ENCODE peak calls at places on chromosome 21, in four cellular contexts. One of them, this sample, is unnamed.

GRCh38 chr21:29953690-29954089 is 13.9 kb upstream of the GRIK1 start:
- DNase-seq in brain microvascular endothelial cell: no peak
- DNase-seq in lower lobe of right lung: no peak
- DNase-seq in astrocyte of the spinal cord: no peak
- DNase-seq in this sample: no peak

GRCh38 chr21:42406201-42406601 is 2.5 kb downstream of the UBASH3A start:
- DNase-seq in brain microvascular endothelial cell: no peak
- DNase-seq in astrocyte of the spinal cord: no peak
- DNase-seq in lower lobe of right lung: no peak
- DNase-seq in this sample: no peak

GRCh38 chr21:42983102-42983501 is 8.7 kb downstream of the PKNOX1 start:
- DNase-seq in lower lobe of right lung: no peak
- DNase-seq in brain microvascular endothelial cell: no peak
- DNase-seq in astrocyte of the spinal cord: peak
- DNase-seq in this sample: no peak

GRCh38 chr21:19992540-19992939 is 1005.7 kb upstream of the NCAM2 start:
- DNase-seq in astrocyte of the spinal cord: no peak
- DNase-seq in lower lobe of right lung: no peak
- DNase-seq in brain microvascular endothelial cell: no peak
- DNase-seq in this sample: no peak

GRCh38 chr21:43031121-43031624 is 44.5 kb downstream of the CBS start:
- DNase-seq in lower lobe of right lung: no peak
- DNase-seq in astrocyte of the spinal cord: no peak
- DNase-seq in brain microvascular endothelial cell: no peak
- DNase-seq in this sample: no peak

GRCh38 chr21:45386728-45387371 is 18.1 kb upstream of the COL18A1 start:
- DNase-seq in brain microvascular endothelial cell: peak
- DNase-seq in lower lobe of right lung: peak
- DNase-seq in astrocyte of the spinal cord: peak
- DNase-seq in this sample: peak

GRCh38 chr21:46098303-46099141 is 610 bp downstream of the COL6A2 start:
- DNase-seq in brain microvascular endothelial cell: no peak
- DNase-seq in lower lobe of right lung: peak
- DNase-seq in astrocyte of the spinal cord: no peak
- DNase-seq in this sample: no peak

GRCh38 chr21:44926364-44927101 is 5.8 kb upstream of the ITGB2 start:
- DNase-seq in astrocyte of the spinal cord: no peak
- DNase-seq in brain microvascular endothelial cell: no peak
- DNase-seq in lower lobe of right lung: peak
- DNase-seq in this sample: no peak

GRCh38 chr21:43827015-43827611 is 37.7 kb downstream of the RRP1 start:
- DNase-seq in astrocyte of the spinal cord: peak
- DNase-seq in brain microvascular endothelial cell: peak
- DNase-seq in lower lobe of right lung: no peak
- DNase-seq in this sample: no peak

GRCh38 chr21:38802050-38803026 is 3.4 kb upstream of the ETS2 start:
- DNase-seq in astrocyte of the spinal cord: no peak
- DNase-seq in brain microvascular endothelial cell: no peak
- DNase-seq in lower lobe of right lung: no peak
- DNase-seq in this sample: no peak

GRCh38 chr21:25500598-25500997 is 106.7 kb downstream of the MRPL39 start:
- DNase-seq in lower lobe of right lung: no peak
- DNase-seq in astrocyte of the spinal cord: no peak
- DNase-seq in brain microvascular endothelial cell: no peak
- DNase-seq in this sample: no peak

GRCh38 chr21:36589352-36589971 is 109.5 kb upstream of the SIM2 start:
- DNase-seq in brain microvascular endothelial cell: peak
- DNase-seq in astrocyte of the spinal cord: no peak
- DNase-seq in lower lobe of right lung: peak
- DNase-seq in this sample: no peak

DNA sequence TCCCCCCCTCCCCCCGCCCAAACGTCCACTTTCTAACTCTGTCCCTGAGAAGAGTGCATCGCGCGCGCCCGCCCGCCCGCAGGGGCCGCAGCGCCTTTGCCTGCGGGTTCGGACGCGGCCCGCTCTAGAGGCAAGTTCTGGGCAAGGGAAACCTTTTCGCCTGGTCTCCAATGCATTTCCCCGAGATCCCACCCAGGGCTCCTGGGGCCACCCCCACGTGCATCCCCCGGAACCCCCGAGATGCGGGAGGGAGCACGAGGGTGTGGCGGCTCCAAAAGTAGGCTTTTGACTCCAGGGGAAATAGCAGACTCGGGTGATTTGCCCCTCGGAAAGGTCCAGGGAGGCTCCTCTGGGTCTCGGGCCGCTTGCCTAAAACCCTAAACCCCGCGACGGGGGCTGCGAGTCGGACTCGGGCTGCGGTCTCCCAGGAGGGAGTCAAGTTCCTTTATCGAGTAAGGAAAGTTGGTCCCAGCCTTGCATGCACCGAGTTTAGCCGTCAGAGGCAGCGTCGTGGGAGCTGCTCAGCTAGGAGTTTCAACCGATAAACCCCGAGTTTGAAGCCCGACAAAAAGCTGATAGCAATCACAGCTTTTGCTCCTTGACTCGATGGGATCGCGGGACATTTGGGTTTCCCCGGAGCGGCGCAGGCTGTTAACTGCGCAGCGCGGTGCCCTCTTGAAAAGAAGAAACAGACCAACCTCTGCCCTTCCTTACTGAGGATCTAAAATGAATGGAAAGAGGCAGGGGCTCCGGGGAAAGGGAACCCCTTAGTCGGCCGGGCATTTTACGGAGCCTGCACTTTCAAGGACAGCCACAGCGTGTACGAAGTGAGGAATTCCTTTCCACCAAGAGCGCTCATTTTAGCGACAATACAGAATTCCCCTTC is 158.1 kb downstream of the RUNX1 start:
- DNase-seq in astrocyte of the spinal cord: peak
- DNase-seq in brain microvascular endothelial cell: peak
- DNase-seq in lower lobe of right lung: peak
- DNase-seq in this sample: no peak
- TF ChIP-seq CTCF in astrocyte of the spinal cord: peak
- TF ChIP-seq CTCF in brain microvascular endothelial cell: peak
- TF ChIP-seq CTCF in lower lobe of right lung: no peak
- TF ChIP-seq CTCF in this sample: peak

GRCh38 chr21:26710155-26710554 is 135.1 kb downstream of the ADAMTS1 start:
- DNase-seq in brain microvascular endothelial cell: no peak
- DNase-seq in astrocyte of the spinal cord: no peak
- DNase-seq in lower lobe of right lung: no peak
- DNase-seq in this sample: no peak

GRCh38 chr21:26719750-26720149 is 125.5 kb downstream of the ADAMTS1 start:
- DNase-seq in lower lobe of right lung: no peak
- DNase-seq in brain microvascular endothelial cell: no peak
- DNase-seq in astrocyte of the spinal cord: peak
- DNase-seq in this sample: no peak

GRCh38 chr21:26715878-26716506 is 129.2 kb downstream of the ADAMTS1 start:
- DNase-seq in astrocyte of the spinal cord: peak
- DNase-seq in lower lobe of right lung: peak
- DNase-seq in brain microvascular endothelial cell: peak
- DNase-seq in this sample: no peak

GRCh38 chr21:26717146-26717739 is 128.0 kb downstream of the ADAMTS1 start:
- DNase-seq in brain microvascular endothelial cell: no peak
- DNase-seq in lower lobe of right lung: no peak
- DNase-seq in astrocyte of the spinal cord: peak
- DNase-seq in this sample: no peak

DNA sequence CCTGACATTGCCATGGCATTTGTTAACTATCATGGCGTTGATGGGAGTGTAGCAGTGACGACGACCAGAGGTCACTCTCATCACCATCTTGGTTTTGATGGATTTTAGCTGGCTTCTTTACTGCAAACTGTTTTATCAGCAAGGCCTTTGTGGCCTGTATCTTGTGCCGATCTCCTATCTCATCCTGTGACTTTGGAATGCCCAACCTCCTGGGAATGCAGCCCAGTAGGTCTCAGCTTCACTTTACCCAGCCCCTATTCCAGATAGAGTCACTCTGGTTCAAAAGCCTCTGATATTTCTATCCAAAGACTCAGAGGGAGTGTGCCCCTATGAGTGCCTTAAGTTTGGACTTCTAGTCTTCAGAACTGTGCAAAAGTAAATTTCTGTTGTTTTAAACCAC is 130.1 kb downstream of the ADAMTS1 start:
- DNase-seq in astrocyte of the spinal cord: no peak
- DNase-seq in lower lobe of right lung: no peak
- DNase-seq in brain microvascular endothelial cell: no peak
- DNase-seq in this sample: no peak
- H3K4me3 ChIP-seq in astrocyte of the spinal cord: no peak
- H3K4me3 ChIP-seq in lower lobe of right lung: no peak
- H3K4me3 ChIP-seq in brain microvascular endothelial cell: no peak
- H3K4me3 ChIP-seq in this sample: no peak

DNA sequence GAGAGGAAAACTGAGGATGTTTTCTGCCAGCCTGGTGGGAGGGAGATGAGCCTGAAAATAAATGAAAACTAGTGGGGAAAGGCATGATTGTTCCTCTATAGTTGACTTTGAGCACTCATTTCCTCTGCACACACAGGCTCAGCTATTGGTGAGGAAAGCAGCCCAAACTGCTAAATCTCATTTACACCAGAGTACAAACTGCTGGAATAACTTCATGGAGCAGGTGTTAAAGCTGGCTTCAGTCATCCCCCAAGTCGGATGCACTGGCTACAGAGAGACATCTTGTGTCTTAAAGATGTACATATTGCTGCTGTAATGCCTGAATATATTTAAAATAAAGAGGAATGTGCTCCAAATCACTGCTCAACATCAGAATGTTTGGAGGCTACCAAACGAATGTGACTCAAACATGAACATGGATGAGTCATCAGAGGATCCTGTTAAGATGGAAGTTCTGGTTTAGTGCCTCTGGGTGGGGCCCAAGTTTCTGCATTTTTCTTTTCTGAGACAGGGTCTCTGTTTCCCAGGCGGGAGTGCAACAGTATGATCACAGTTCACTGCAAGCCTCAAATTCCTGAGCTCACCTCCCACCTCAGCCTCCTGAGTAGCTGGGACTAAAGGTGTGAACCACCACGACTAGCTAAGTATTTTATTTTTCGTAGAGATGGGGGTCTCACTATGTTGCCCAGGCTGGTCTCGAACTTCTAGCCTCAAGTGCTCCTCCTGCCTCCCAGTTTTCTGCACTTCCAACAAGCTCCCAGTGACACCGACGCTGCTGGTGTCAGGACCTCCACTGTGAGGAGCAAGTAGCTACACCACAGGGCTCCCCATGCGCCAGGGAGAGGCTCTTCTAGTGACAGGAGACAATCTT is 79.0 kb upstream of the KRTAP19-8 start:
- DNase-seq in astrocyte of the spinal cord: peak
- DNase-seq in lower lobe of right lung: no peak
- DNase-seq in brain microvascular endothelial cell: peak
- DNase-seq in this sample: peak
- TF ChIP-seq CTCF in astrocyte of the spinal cord: no peak
- TF ChIP-seq CTCF in lower lobe of right lung: no peak
- TF ChIP-seq CTCF in brain microvascular endothelial cell: peak
- TF ChIP-seq CTCF in this sample: no peak

DNA sequence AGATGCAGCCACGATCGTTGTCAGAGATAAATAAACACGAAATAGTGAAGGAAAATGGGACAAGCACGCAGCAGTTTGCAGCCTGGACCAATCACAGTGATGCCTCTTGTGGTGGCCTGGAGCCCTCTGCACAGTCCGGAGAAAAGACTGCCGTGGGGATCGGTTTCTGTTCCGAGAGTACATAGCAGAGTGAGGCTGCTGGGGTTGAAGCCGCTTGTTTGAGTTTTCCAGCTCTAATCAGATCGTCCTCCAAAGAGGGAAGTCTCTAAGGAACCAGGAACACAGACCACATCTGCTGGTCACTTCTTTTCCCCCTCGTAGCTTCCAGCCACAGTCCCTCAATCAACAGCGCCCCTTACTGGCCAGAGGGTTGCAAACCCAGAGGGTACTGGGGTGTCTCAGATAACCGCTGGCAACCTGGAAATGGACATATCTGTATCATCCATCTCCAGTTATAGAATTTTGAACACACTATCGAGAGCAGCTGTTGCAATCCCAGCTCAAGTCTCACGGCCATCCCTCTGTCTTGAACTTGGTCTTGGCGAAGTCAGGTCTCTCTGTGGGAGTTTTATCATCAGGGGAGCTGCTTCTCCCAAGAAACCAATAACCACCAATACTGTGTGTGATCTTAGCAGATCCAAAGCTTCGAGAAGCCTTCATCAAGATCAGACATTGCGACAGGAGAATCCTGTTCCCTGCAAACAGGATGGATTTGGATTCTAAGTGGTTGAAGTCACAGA is 57.4 kb downstream of the OLIG1 start:
- DNase-seq in lower lobe of right lung: peak
- DNase-seq in astrocyte of the spinal cord: peak
- DNase-seq in brain microvascular endothelial cell: peak
- DNase-seq in this sample: no peak
- H3K4me3 ChIP-seq in lower lobe of right lung: peak
- H3K4me3 ChIP-seq in astrocyte of the spinal cord: peak
- H3K4me3 ChIP-seq in brain microvascular endothelial cell: peak
- H3K4me3 ChIP-seq in this sample: peak